ENCODE peak calls at places on chromosome 11, in nine cellular contexts. T is left ventricle myocardium inferior, C is progenitor cell of endocrine pancreas, H is stomach, D is esophagus muscularis mucosa, Q is neural crest cell, E is heart right ventricle, X is lower lobe of right lung, U is AG10803. G is an unnamed sample.

GRCh38 chr11:72684236-72684912 is 10.2 kb upstream of the PDE2A start:
- DNase-seq in E (peak), X (peak), Q (peak), T (peak), C (peak), H (peak), U (peak), D (peak), G (peak)

GRCh38 chr11:100581318-100581717 is 105.8 kb upstream of the ARHGAP42 start:
- DNase-seq in C (no peak), X (no peak), U (no peak), E (no peak), T (no peak), D (no peak), H (no peak), Q (no peak), G (no peak)

GRCh38 chr11:16335236-16335962 is 20.9 kb downstream of the SOX6 start:
- DNase-seq in T (no peak), E (no peak), D (no peak), H (no peak), U (no peak), Q (no peak), X (no peak), C (no peak), G (no peak)

GRCh38 chr11:36271794-36272409 is 17.3 kb downstream of the COMMD9 start:
- DNase-seq in Q (no peak), C (no peak), D (no peak), H (no peak), U (no peak), T (no peak), E (no peak), X (no peak), G (no peak)

GRCh38 chr11:111449696-111450479 is 62.3 kb downstream of the BTG4 start:
- DNase-seq in Q (no peak), H (no peak), X (no peak), U (no peak), E (no peak), T (no peak), C (no peak), D (no peak), G (no peak)

GRCh38 chr11:17386331-17387084 is 2.0 kb downstream of the KCNJ11 start:
- DNase-seq in C (peak), E (peak), U (peak), X (peak), Q (peak), D (no peak), T (peak), H (peak), G (peak)

GRCh38 chr11:94151903-94152677 is 23.4 kb downstream of the PANX1 start:
- DNase-seq in T (no peak), Q (no peak), D (no peak), E (peak), U (peak), C (no peak), H (peak), X (no peak), G (no peak)

GRCh38 chr11:47248304-47248663 is 330 bp downstream of the ACP2 start:
- DNase-seq in D (no peak), E (peak), Q (no peak), C (no peak), X (no peak), H (no peak), T (no peak), U (peak), G (peak)

GRCh38 chr11:118911113-118911879 is 14.4 kb downstream of the BCL9L start:
- DNase-seq in T (no peak), D (no peak), X (no peak), H (no peak), U (peak), E (no peak), Q (no peak), C (no peak), G (no peak)

GRCh38 chr11:81963018-81963417 is 770.6 kb downstream of the FAM181B start:
- DNase-seq in H (no peak), U (no peak), D (no peak), X (no peak), Q (no peak), E (no peak), T (no peak), C (no peak), G (peak)

GRCh38 chr11:133500435-133500834 is 31.9 kb downstream of the OPCML start:
- DNase-seq in E (no peak), T (no peak), C (no peak), H (no peak), X (no peak), U (no peak), Q (no peak), D (peak), G (no peak)

GRCh38 chr11:36139767-36140166 is 149.5 kb downstream of the COMMD9 start:
- DNase-seq in E (no peak), U (no peak), Q (no peak), X (no peak), C (no peak), D (no peak), T (no peak), H (no peak), G (no peak)

GRCh38 chr11:64660706-64661105 is 62.3 kb downstream of the NRXN2 start:
- DNase-seq in U (no peak), D (no peak), E (no peak), X (peak), H (no peak), T (no peak), C (no peak), Q (no peak), G (no peak)

GRCh38 chr11:102794382-102794781 is 3.6 kb downstream of the MMP1 start:
- DNase-seq in H (no peak), D (no peak), E (no peak), C (no peak), X (no peak), Q (no peak), T (no peak), U (peak), G (peak)

GRCh38 chr11:109911488-109911887 is 181.7 kb upstream of the ZC3H12C start:
- DNase-seq in D (no peak), H (no peak), T (no peak), Q (no peak), C (no peak), X (no peak), E (no peak), U (no peak), G (no peak)

GRCh38 chr11:106331163-106331562 is 253.7 kb downstream of the AASDHPPT start:
- DNase-seq in X (no peak), U (peak), C (no peak), H (no peak), D (no peak), E (no peak), Q (no peak), T (no peak), G (no peak)

GRCh38 chr11:106333678-106334077 is 256.2 kb downstream of the AASDHPPT start:
- DNase-seq in X (no peak), T (no peak), U (no peak), Q (no peak), E (no peak), D (no peak), H (no peak), C (no peak), G (no peak)

GRCh38 chr11:106327134-106327533 is 249.7 kb downstream of the AASDHPPT start:
- DNase-seq in E (no peak), Q (no peak), D (no peak), T (no peak), U (no peak), X (no peak), C (no peak), H (no peak), G (no peak)

GRCh38 chr11:106326087-106326486 is 248.6 kb downstream of the AASDHPPT start:
- DNase-seq in Q (no peak), X (no peak), U (no peak), C (no peak), D (no peak), H (no peak), T (no peak), E (no peak), G (no peak)

DNA sequence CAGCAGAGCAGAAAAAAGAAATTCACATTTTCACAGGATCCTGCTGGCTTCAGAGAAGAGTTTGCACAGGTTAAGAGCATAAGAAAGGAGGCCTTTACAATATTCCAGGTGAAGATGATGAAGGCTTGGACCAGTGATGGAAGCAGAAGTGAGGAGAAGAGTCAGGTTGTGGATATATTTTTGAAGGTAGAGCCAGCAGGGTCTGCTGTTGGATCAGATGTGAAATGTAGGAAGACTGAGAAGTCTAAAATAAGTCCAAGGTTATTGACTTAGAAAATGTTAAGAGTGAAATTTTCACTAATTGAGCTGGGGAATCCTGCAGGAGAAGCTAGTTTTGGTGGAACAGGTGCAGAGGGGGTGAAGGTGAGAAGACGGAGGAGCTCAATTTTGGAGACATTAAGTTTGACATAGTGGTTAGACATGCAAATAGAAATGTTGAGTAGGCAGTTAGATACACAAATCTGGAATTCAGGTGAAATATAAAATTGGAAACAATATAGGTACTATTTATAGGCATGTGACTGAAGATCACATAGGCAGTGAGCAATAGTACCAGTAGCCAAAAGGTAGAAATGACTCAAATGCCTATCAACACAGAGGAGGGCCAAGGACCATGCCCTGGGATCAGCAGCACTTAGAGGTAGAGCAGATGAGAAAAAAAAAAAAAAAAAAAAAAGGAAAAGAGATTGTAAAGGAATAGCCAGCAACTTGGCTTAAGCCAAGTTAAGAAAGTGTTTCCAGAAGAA is 252.0 kb downstream of the AASDHPPT start:
- DNase-seq in U (no peak), T (no peak), X (no peak), H (no peak), D (no peak), C (no peak), Q (no peak), E (no peak), G (no peak)
- TF ChIP-seq CTCF in U (peak), T (no peak), X (no peak), H (no peak), D (no peak), C (no peak), Q (no peak), E (no peak), G (no peak)

DNA sequence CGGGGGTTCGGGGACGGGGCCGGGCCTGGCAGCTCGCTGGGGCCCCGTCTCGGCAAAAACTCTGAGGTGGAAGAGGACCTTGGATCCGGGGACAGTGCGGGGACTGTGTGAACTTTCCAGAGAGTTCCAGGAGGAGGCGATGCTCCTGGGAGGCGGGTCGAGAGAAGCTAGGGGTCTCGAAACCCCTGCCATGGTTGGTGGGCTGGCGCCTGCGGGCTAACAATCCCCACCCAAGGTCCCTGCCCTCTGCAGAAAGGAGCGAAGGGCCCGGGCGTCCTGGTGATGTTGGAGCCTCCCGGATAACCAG is 4.7 kb upstream of the GRK2 start:
- DNase-seq in U (no peak), Q (no peak), H (no peak), C (no peak), D (no peak), X (no peak), E (no peak), T (no peak), G (no peak)
- TF ChIP-seq CTCF in U (peak), Q (peak), H (no peak), C (peak), D (no peak), X (peak), E (no peak), T (no peak), G (no peak)

GRCh38 chr11:61172888-61173287 is 11.7 kb upstream of the VPS37C start:
- DNase-seq in Q (no peak), U (no peak), D (no peak), E (no peak), T (no peak), X (no peak), H (peak), C (no peak), G (no peak)

GRCh38 chr11:61172353-61172752 is 11.1 kb upstream of the VPS37C start:
- DNase-seq in E (no peak), Q (no peak), X (no peak), U (no peak), D (no peak), T (no peak), H (peak), C (no peak), G (no peak)

GRCh38 chr11:61174949-61175348 is 13.7 kb upstream of the VPS37C start:
- DNase-seq in D (no peak), T (no peak), U (no peak), H (peak), X (no peak), E (no peak), Q (no peak), C (no peak), G (no peak)

GRCh38 chr11:61174275-61174674 is 13.0 kb upstream of the VPS37C start:
- DNase-seq in T (no peak), U (no peak), Q (no peak), X (no peak), H (peak), C (no peak), E (no peak), D (no peak), G (no peak)

GRCh38 chr11:61173456-61173855 is 12.2 kb upstream of the VPS37C start:
- DNase-seq in C (no peak), U (peak), E (no peak), H (peak), D (no peak), T (no peak), X (no peak), Q (no peak), G (peak)
- TF ChIP-seq CTCF in C (no peak), U (peak), E (peak), H (no peak), D (no peak), T (no peak), X (no peak), Q (no peak), G (peak)

DNA sequence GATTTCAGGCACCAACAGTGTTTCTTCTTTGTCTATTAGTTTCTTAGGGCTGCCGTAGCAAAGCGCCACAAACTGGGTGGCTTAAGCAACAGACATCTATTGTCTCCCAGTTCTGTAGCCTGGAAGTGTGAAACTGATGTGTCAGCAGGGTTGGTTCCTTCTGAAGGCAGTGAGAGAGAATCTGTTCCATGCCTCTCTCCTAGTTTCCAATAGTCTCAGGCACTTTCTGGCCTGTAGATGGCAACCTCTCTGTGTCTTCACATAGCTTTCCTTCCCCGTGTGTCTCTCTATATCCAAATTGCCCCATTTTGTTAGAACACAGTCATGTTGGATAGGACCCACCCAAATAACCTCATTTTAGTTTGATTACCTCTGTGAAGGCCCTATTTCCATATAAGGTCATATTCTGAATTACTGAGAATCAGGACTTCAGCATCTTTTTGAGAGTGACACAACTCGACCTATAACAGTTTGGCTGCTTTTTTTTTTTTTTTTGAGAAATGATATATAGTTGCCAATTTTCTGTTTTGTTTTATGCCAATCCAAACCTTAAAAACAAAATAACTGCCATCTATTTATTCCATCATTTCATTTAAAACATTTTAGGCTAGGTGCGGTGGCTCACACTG is 108.2 kb downstream of the SLC36A4 start:
- DNase-seq in Q (no peak), H (no peak), U (peak), D (no peak), T (no peak), X (no peak), E (no peak), C (no peak), G (peak)
- TF ChIP-seq CTCF in Q (peak), H (no peak), U (peak), D (peak), T (peak), X (peak), E (peak), C (peak), G (peak)

GRCh38 chr11:22472306-22472705 is 134.1 kb downstream of the SLC17A6 start:
- DNase-seq in Q (no peak), E (no peak), H (no peak), D (no peak), U (no peak), X (no peak), T (no peak), C (no peak), G (no peak)
- TF ChIP-seq CTCF in Q (no peak), E (no peak), H (no peak), D (no peak), U (no peak), X (no peak), T (no peak), C (no peak), G (no peak)

DNA sequence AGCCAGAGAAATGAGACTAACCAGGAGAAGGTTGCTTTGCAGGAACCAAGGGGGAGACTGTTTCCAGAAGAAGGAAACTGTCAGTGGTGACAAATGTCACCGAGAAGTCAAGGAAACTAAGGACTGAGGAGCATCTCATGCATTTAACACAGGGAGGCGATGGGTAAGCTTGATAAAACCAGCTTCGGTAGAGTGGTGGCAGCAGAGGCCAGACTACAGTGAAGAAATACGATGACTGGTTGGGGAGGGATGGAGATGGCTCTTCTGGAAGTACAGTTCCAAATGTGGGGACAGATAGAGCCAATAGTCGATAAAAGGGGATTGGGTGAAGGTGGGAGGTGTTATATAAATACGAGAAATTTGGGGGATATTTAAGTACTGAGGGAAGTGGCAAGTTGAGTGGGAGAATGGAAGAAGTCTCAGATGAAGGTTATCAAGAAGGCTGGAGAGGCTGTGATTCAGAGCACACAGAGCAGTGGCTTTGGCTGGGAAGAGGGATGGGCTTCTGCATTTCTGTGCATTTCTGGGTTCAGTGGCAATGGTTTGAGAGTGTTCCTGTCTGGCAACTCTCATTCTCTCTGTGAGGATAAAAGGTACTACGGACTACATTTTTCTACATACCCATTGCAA is 29.2 kb downstream of the SC5D start:
- DNase-seq in H (no peak), C (no peak), X (no peak), U (peak), D (no peak), Q (no peak), E (peak), T (no peak), G (no peak)
- TF ChIP-seq CTCF in H (no peak), C (no peak), X (peak), U (peak), D (peak), Q (no peak), E (peak), T (peak), G (peak)

GRCh38 chr11:86571273-86571948 is 101.0 kb downstream of the ME3 start:
- DNase-seq in D (peak), H (no peak), E (no peak), X (no peak), T (no peak), U (no peak), Q (peak), C (peak), G (no peak)
- TF ChIP-seq CTCF in D (no peak), H (no peak), E (peak), X (no peak), T (peak), U (peak), Q (peak), C (peak), G (peak)

GRCh38 chr11:11071483-11071882 is 213.6 kb upstream of the ZBED5 start:
- DNase-seq in H (no peak), T (no peak), U (no peak), Q (no peak), X (no peak), D (peak), C (no peak), E (no peak), G (no peak)

GRCh38 chr11:11069741-11070550 is 212.1 kb upstream of the ZBED5 start:
- DNase-seq in U (peak), D (peak), X (no peak), Q (no peak), E (no peak), T (no peak), H (no peak), C (no peak), G (no peak)

GRCh38 chr11:11070976-11071375 is 213.1 kb upstream of the ZBED5 start:
- DNase-seq in D (peak), U (no peak), X (no peak), C (no peak), T (no peak), E (no peak), Q (no peak), H (no peak), G (no peak)

GRCh38 chr11:11073996-11074395 is 216.1 kb upstream of the ZBED5 start:
- DNase-seq in D (peak), H (no peak), E (no peak), C (no peak), X (no peak), U (no peak), Q (no peak), T (no peak), G (no peak)

DNA sequence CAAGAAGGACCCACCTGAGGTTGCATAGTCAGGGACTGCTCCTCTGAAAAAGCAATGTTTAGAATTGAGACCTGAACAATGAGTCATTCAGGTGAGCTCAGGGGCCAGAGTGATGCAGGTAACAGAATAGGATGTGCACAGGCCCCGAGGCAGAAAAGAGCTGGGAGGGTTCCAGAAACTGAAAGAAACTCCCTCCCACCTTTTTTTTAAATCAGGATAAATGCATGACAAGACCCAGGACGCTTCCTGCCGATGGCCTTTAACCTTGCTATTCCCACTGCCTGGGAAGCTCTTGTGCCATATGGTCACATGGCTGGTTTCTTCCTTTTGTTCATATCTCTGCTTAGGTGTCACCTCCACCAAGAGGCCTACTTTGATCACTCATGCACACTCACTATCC is 214.2 kb upstream of the ZBED5 start:
- DNase-seq in T (no peak), X (no peak), C (no peak), D (peak), E (no peak), Q (no peak), U (no peak), H (no peak), G (no peak)
- TF ChIP-seq CTCF in T (no peak), X (no peak), C (no peak), D (no peak), E (no peak), Q (no peak), U (no peak), H (no peak), G (no peak)

GRCh38 chr11:128884703-128885338 is 6.3 kb upstream of the KCNJ5 start:
- DNase-seq in D (no peak), C (peak), H (peak), X (no peak), T (no peak), Q (peak), E (peak), U (peak), G (peak)

GRCh38 chr11:128889657-128890213 is 1.4 kb upstream of the KCNJ5 start:
- DNase-seq in U (no peak), E (no peak), X (no peak), T (no peak), H (no peak), C (no peak), D (no peak), Q (no peak), G (no peak)

GRCh38 chr11:128888034-128888985 is 2.8 kb upstream of the KCNJ5 start:
- DNase-seq in Q (no peak), D (no peak), E (no peak), C (no peak), T (no peak), X (no peak), H (no peak), U (no peak), G (no peak)

GRCh38 chr11:128884054-128884453 is 7.1 kb upstream of the KCNJ5 start:
- DNase-seq in H (no peak), X (no peak), U (no peak), T (no peak), E (no peak), D (no peak), Q (no peak), C (no peak), G (peak)

GRCh38 chr11:128886401-128887119 is 4.6 kb upstream of the KCNJ5 start:
- DNase-seq in D (no peak), C (no peak), E (no peak), Q (no peak), U (no peak), T (no peak), H (peak), X (no peak), G (peak)
- TF ChIP-seq CTCF in D (no peak), C (peak), E (peak), Q (peak), U (no peak), T (peak), H (no peak), X (peak), G (peak)